ENCODE peak calls at places on chromosomes 6 and 20, in seven cellular contexts. E, O, J, X, P, K and T are unnamed samples.

GRCh38 chr6:85484941-85485340 is 35.1 kb downstream of the NT5E start:
- DNase-seq in E (no peak), O (no peak), J (no peak), X (no peak), P (no peak), K (no peak), T (no peak)

GRCh38 chr6:43506667-43507471 is 3.3 kb downstream of the LRRC73 start:
- DNase-seq in E (peak), O (peak), J (no peak), X (peak), P (peak), K (peak), T (peak)

GRCh38 chr6:28756555-28756918 is 167.2 kb downstream of the TRIM27 start:
- DNase-seq in E (no peak), O (no peak), J (no peak), X (no peak), P (no peak), K (peak), T (no peak)

GRCh38 chr6:37022135-37022863 is 16.8 kb downstream of the FGD2 start:
- DNase-seq in E (no peak), O (no peak), J (no peak), X (no peak), P (no peak), K (no peak), T (no peak)

GRCh38 chr6:70684794-70685493 is 17.3 kb downstream of the SMAP1 start:
- DNase-seq in E (no peak), O (no peak), J (no peak), X (no peak), P (no peak), K (no peak), T (no peak)

GRCh38 chr6:21753571-21754108 is 160.1 kb downstream of the SOX4 start:
- DNase-seq in E (no peak), O (no peak), J (no peak), X (no peak), P (no peak), K (peak), T (peak)

GRCh38 chr6:139764498-139764986 is 390.1 kb upstream of the CITED2 start:
- DNase-seq in E (peak), O (peak), J (no peak), X (peak), P (peak), K (peak), T (peak)

GRCh38 chr6:143575440-143575839 is 63.9 kb upstream of the FUCA2 start:
- DNase-seq in E (peak), O (peak), J (no peak), X (peak), P (peak), K (peak), T (peak)

GRCh38 chr6:145148392-145149175 is 586.7 kb downstream of the EPM2A start:
- DNase-seq in E (peak), O (peak), J (no peak), X (peak), P (peak), K (peak), T (peak)

GRCh38 chr6:169035381-169036280 is 218.0 kb downstream of the THBS2 start:
- DNase-seq in E (peak), O (no peak), J (peak), X (no peak), P (no peak), K (no peak), T (no peak)

GRCh38 chr6:29529956-29530355 is 29.6 kb downstream of the UBD start:
- DNase-seq in E (no peak), O (no peak), J (no peak), X (no peak), P (no peak), K (no peak), T (no peak)

GRCh38 chr6:106913676-106914280 is 60.8 kb downstream of the CD24 start:
- DNase-seq in E (no peak), O (no peak), J (no peak), X (peak), P (no peak), K (peak), T (no peak)

GRCh38 chr6:24093381-24093780 is 32.6 kb upstream of the NRSN1 start:
- DNase-seq in E (no peak), O (no peak), J (no peak), X (no peak), P (no peak), K (no peak), T (no peak)

GRCh38 chr20:37524221-37524700 is 3.2 kb downstream of the NNAT start:
- DNase-seq in E (no peak), O (no peak), J (peak), X (no peak), P (no peak), K (peak), T (no peak)

GRCh38 chr6:157054531-157054979 is 268.8 kb downstream of the TMEM242 start:
- DNase-seq in E (no peak), O (no peak), J (no peak), X (no peak), P (no peak), K (no peak), T (no peak)

GRCh38 chr6:119720160-119720559 is 370.6 kb upstream of the MAN1A1 start:
- DNase-seq in E (no peak), O (no peak), J (no peak), X (no peak), P (no peak), K (no peak), T (no peak)

GRCh38 chr20:34530342-34530741 is 14.1 kb downstream of the DYNLRB1 start:
- DNase-seq in E (no peak), O (no peak), J (no peak), X (no peak), P (no peak), K (no peak), T (no peak)

GRCh38 chr6:31901415-31901952 is 402 bp downstream of the ZBTB12 start:
- DNase-seq in E (no peak), O (peak), J (no peak), X (peak), P (no peak), K (peak), T (peak)

GRCh38 chr6:111486921-111487320 is 3.9 kb upstream of the REV3L start:
- DNase-seq in E (no peak), O (no peak), J (no peak), X (no peak), P (no peak), K (no peak), T (no peak)

GRCh38 chr6:131250121-131250520 is 114.9 kb downstream of the AKAP7 start:
- DNase-seq in E (peak), O (no peak), J (no peak), X (peak), P (peak), K (peak), T (no peak)

GRCh38 chr20:23887856-23888255 is 8.3 kb upstream of the CST5 start:
- DNase-seq in E (no peak), O (no peak), J (no peak), X (no peak), P (no peak), K (no peak), T (no peak)

GRCh38 chr6:168828800-168829199 is 387.8 kb downstream of the SMOC2 start:
- DNase-seq in E (no peak), O (peak), J (no peak), X (no peak), P (no peak), K (no peak), T (no peak)

GRCh38 chr6:17884501-17885039 is 102.9 kb downstream of the KIF13A start:
- DNase-seq in E (no peak), O (no peak), J (no peak), X (no peak), P (no peak), K (no peak), T (no peak)